ENCODE peak calls at places on chromosomes 11 and 22, in four cellular contexts. G is OCI-LY7; J is CD8-positive, alpha-beta memory T cell; R is psoas muscle. W is an unnamed sample.

GRCh38 chr11:70575396-70576060 is 177.2 kb downstream of the CTTN start:
- DNase-seq in R (no peak), G (no peak), J (no peak), W (no peak)

GRCh38 chr22:34395370-34395769 is 475.1 kb upstream of the LARGE1 start:
- DNase-seq in G (no peak), R (no peak), J (no peak), W (no peak)

GRCh38 chr22:19818264-19819208 is 36.1 kb downstream of the GNB1L start:
- DNase-seq in G (peak), R (no peak), J (no peak), W (no peak)

GRCh38 chr22:21937821-21938070 is 14.9 kb downstream of the PPM1F start:
- DNase-seq in R (peak), G (no peak), J (no peak), W (no peak)

GRCh38 chr22:36104988-36105387 is 55.6 kb downstream of the APOL3 start:
- DNase-seq in G (no peak), J (no peak), R (no peak), W (no peak)

GRCh38 chr11:1772270-1773130 is 8.8 kb upstream of the CTSD start:
- DNase-seq in G (peak), R (peak), J (peak), W (no peak)

GRCh38 chr11:94539420-94539819 is 4.3 kb upstream of the FUT4 start:
- DNase-seq in G (no peak), R (no peak), J (no peak), W (no peak)

GRCh38 chr11:7413961-7414728 is 71.2 kb upstream of the OLFML1 start:
- DNase-seq in G (no peak), J (no peak), R (no peak), W (no peak)

GRCh38 chr11:129950319-129951034 is 52.2 kb downstream of the PRDM10 start:
- DNase-seq in J (no peak), R (peak), G (peak), W (no peak)

GRCh38 chr22:27149886-27150529 is 492.6 kb downstream of the MIAT start:
- DNase-seq in R (no peak), G (no peak), J (no peak), W (no peak)

GRCh38 chr22:31958625-31959239 is 14.4 kb downstream of the YWHAH start:
- DNase-seq in R (no peak), J (no peak), G (no peak), W (no peak)

GRCh38 chr11:122556605-122557004 is 98.9 kb upstream of the UBASH3B start:
- DNase-seq in G (no peak), J (peak), R (peak), W (peak)

GRCh38 chr11:77158041-77158695 is 30.1 kb downstream of the MYO7A start:
- DNase-seq in R (no peak), G (no peak), J (no peak), W (no peak)

GRCh38 chr11:47127213-47127612 is 49.5 kb downstream of the ARFGAP2 start:
- DNase-seq in G (no peak), R (no peak), J (no peak), W (no peak)

GRCh38 chr11:65132988-65133700 is 1.2 kb downstream of the SYVN1 start:
- DNase-seq in G (peak), J (no peak), R (no peak), W (peak)

GRCh38 chr22:17501679-17502285 is 61.5 kb upstream of the SLC25A18 start:
- DNase-seq in G (peak), J (no peak), R (no peak), W (no peak)

GRCh38 chr11:129695543-129696308 is 119.9 kb upstream of the TMEM45B start:
- DNase-seq in G (peak), R (peak), J (peak), W (peak)

GRCh38 chr11:76891285-76891684 is 30.6 kb downstream of the ACER3 start:
- DNase-seq in G (no peak), R (no peak), J (no peak), W (no peak)

GRCh38 chr11:44979536-44980399 is 29.1 kb upstream of the TP53I11 start:
- DNase-seq in G (no peak), J (no peak), R (no peak), W (no peak)

GRCh38 chr11:83671295-83671694 is 385.1 kb upstream of the CCDC90B start:
- DNase-seq in G (no peak), R (no peak), J (no peak), W (no peak)

GRCh38 chr22:20967697-20968201 is 694 bp downstream of the AIFM3 start:
- DNase-seq in G (no peak), J (no peak), R (no peak), W (no peak)

GRCh38 chr22:45587638-45588481 is 83.8 kb upstream of the ATXN10 start:
- DNase-seq in G (no peak), J (no peak), R (no peak), W (no peak)

GRCh38 chr11:62544521-62545436 is 1.8 kb downstream of the AHNAK start:
- DNase-seq in J (no peak), G (no peak), R (peak), W (no peak)

GRCh38 chr11:1237128-1237580 is 14.3 kb downstream of the MUC5B start:
- DNase-seq in G (no peak), J (no peak), R (no peak), W (no peak)

GRCh38 chr11:111586305-111586915 is 15.8 kb upstream of the SIK2 start:
- DNase-seq in R (no peak), J (peak), G (peak), W (peak)

GRCh38 chr11:11701070-11701469 is 79.3 kb upstream of the GALNT18 start:
- DNase-seq in J (no peak), G (no peak), R (no peak), W (no peak)

GRCh38 chr11:86134580-86135318 is 65.9 kb upstream of the PICALM start:
- DNase-seq in R (no peak), G (no peak), J (no peak), W (no peak)

GRCh38 chr11:111735262-111736116 is 30.7 kb downstream of the PPP2R1B start:
- DNase-seq in G (no peak), J (no peak), R (peak), W (no peak)

GRCh38 chr22:24037851-24038765 is 27.0 kb downstream of the CABIN1 start:
- DNase-seq in G (no peak), J (no peak), R (no peak), W (no peak)

GRCh38 chr11:27514558-27514957 is 8.0 kb upstream of the LIN7C start:
- DNase-seq in R (no peak), G (no peak), J (no peak), W (no peak)

GRCh38 chr11:110085255-110085838 is 7.8 kb upstream of the ZC3H12C start:
- DNase-seq in R (no peak), G (no peak), J (no peak), W (no peak)

GRCh38 chr22:46948411-46949144 is 186.1 kb downstream of the TBC1D22A start:
- DNase-seq in G (no peak), R (no peak), J (no peak), W (no peak)

GRCh38 chr11:134069996-134070845 is 1.3 kb downstream of the JAM3 start:
- DNase-seq in J (no peak), G (no peak), R (no peak), W (no peak)

GRCh38 chr22:39110631-39111561 is 13.9 kb downstream of the APOBEC3H start:
- DNase-seq in G (peak), R (no peak), J (no peak), W (no peak)

GRCh38 chr22:46051646-46052045 is 74.7 kb upstream of the WNT7B start:
- DNase-seq in J (no peak), R (no peak), G (no peak), W (no peak)

GRCh38 chr11:3949132-3949531 is 93.7 kb downstream of the STIM1 start:
- DNase-seq in R (no peak), G (peak), J (no peak), W (no peak)

GRCh38 chr22:28798810-28799124 is 1.6 kb downstream of the XBP1 start:
- DNase-seq in J (no peak), R (no peak), G (no peak), W (no peak)

GRCh38 chr11:34243620-34244493 is 114.0 kb downstream of the ABTB2 start:
- DNase-seq in J (no peak), G (no peak), R (no peak), W (no peak)